ENCODE peak calls at places on chromosomes 16 and 17, in seven cellular contexts. K is activated CD8-positive, alpha-beta T cell treated with anti-CD3 and anti-CD28 coated beads for 36 hours; L is uterus; N is RWPE1; S is adrenal gland; B is progenitor cell of endocrine pancreas; D is colonic mucosa. A is an unnamed sample.

GRCh38 chr16:28112908-28113307 is 49.4 kb upstream of the GSG1L start:
- DNase-seq in K (no peak), L (no peak), N (no peak), S (peak; percentile 35), B (no peak), D (no peak), A (no peak)

GRCh38 chr17:56633681-56634080 is 40.2 kb downstream of the NOG start:
- DNase-seq in K (no peak), L (no peak), N (no peak), S (no peak), B (no peak), D (no peak), A (no peak)

GRCh38 chr17:3693099-3693498 is 2.9 kb downstream of the P2RX5 start:
- DNase-seq in K (no peak), L (no peak), N (no peak), S (no peak), B (no peak), D (no peak), A (no peak)

GRCh38 chr17:48629411-48629759 is 3.2 kb upstream of the HOXB9 start:
- DNase-seq in K (no peak), L (no peak), N (no peak), S (no peak), B (no peak), D (peak; percentile 26), A (no peak)

GRCh38 chr16:72202014-72202413 is 30.1 kb upstream of the PMFBP1 start:
- DNase-seq in K (no peak), L (no peak), N (peak; percentile 72), S (no peak), B (no peak), D (no peak), A (no peak)

GRCh38 chr17:63435681-63436522 is 10.2 kb downstream of the CYB561 start:
- DNase-seq in K (no peak), L (peak; percentile 24), N (peak; percentile 83), S (no peak), B (no peak), D (peak; percentile 58), A (no peak)

GRCh38 chr17:56810846-56811775 is 22.6 kb downstream of the C17orf67 start:
- DNase-seq in K (no peak), L (no peak), N (no peak), S (no peak), B (no peak), D (no peak), A (no peak)

GRCh38 chr17:58487589-58488427 is at the start of gene HSF5:
- DNase-seq in K (peak; percentile 80), L (no peak), N (no peak), S (no peak), B (no peak), D (no peak), A (peak; percentile 56)

GRCh38 chr17:431494-431893 is 78.9 kb upstream of the RPH3AL start:
- DNase-seq in K (no peak), L (no peak), N (no peak), S (no peak), B (no peak), D (no peak), A (no peak)

GRCh38 chr16:78994135-78994534 is 606.4 kb downstream of the MAF start:
- DNase-seq in K (no peak), L (no peak), N (no peak), S (no peak), B (no peak), D (no peak), A (no peak)

GRCh38 chr16:1676661-1677060 is 1.4 kb upstream of the JPT2 start:
- DNase-seq in K (no peak), L (no peak), N (no peak), S (no peak), B (no peak), D (no peak), A (no peak)

GRCh38 chr17:69733171-69734014 is 318.9 kb downstream of the MAP2K6 start:
- DNase-seq in K (no peak), L (no peak), N (peak; percentile 85), S (no peak), B (no peak), D (no peak), A (no peak)

GRCh38 chr16:17354121-17354750 is 116.5 kb downstream of the XYLT1 start:
- DNase-seq in K (no peak), L (no peak), N (no peak), S (no peak), B (no peak), D (no peak), A (no peak)

GRCh38 chr17:2871720-2872119 is 75.5 kb downstream of the RAP1GAP2 start:
- DNase-seq in K (no peak), L (no peak), N (peak; percentile 14), S (no peak), B (no peak), D (no peak), A (no peak)

GRCh38 chr17:73023759-73024158 is 68.7 kb downstream of the SLC39A11 start:
- DNase-seq in K (no peak), L (no peak), N (no peak), S (no peak), B (no peak), D (no peak), A (no peak)

GRCh38 chr16:91484-91883 is 13.5 kb downstream of the MPG start:
- DNase-seq in K (no peak), L (no peak), N (no peak), S (peak; percentile 80), B (no peak), D (no peak), A (no peak)

GRCh38 chr16:64974381-64974780 is 147.5 kb downstream of the CDH11 start:
- DNase-seq in K (no peak), L (no peak), N (no peak), S (no peak), B (no peak), D (no peak), A (no peak)

GRCh38 chr16:87854053-87854906 is 15.0 kb downstream of the SLC7A5 start:
- DNase-seq in K (peak; percentile 53), L (no peak), N (peak; percentile 81), S (no peak), B (no peak), D (no peak), A (no peak)

GRCh38 chr16:76577003-76577402 is 299.8 kb downstream of the CNTNAP4 start:
- DNase-seq in K (no peak), L (no peak), N (no peak), S (no peak), B (no peak), D (no peak), A (no peak)

GRCh38 chr17:51153210-51154072 is at the start of gene NME1:
- DNase-seq in K (peak; percentile 98), L (peak; percentile 98), N (peak; percentile 96), S (peak; percentile 99), B (peak; percentile 95), D (peak; percentile 98), A (peak; percentile 97)

DNA sequence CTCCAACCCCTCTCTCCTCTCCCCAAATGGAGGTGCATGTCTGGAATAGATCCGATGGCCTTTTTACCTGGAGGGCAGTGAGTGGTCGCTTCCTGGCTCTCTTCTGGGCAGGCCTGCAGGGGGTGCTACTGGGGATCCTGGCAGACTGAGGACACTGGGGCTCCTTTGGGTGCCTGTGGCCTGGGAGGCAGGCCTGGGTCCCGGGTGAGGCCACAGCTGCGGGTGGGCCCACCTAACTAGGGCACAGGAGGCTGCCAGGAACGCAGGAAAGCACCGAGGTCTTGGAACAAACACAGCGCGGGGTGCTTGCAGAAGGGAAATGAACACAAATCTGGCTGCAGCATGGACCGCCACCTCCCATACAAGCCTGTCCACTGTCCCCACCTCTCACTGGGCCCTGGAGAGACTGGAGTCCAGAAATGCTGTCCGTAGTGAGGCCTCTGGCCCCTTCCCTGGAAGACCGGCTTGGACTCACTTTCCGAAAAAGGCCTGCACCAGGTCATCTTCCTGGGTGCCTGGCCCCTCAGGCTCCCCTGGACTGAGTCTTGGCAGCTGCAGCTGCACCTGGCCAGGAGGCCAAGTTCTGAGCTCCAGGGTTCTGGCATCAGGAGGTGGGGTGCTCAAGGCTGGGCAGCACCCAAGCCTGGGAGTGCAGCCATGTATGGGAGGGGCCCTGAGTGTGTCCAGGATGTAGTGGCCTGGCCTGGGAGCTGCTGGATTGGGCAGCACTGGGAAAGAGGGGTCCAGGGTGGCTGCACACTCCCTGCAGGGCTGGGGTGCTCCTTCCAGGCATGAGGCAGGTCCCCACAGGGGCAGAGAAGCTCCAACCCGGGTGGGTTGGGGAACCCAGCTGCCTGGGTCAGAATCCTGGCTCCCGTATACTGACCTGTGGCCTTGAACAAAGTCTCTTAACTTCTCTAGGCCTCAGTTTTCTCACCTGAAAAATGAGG is 195.1 kb downstream of the IRF8 start:
- DNase-seq in K (no peak), L (no peak), N (no peak), S (no peak), B (no peak), D (no peak), A (no peak)
- TF ChIP-seq CTCF in K (no peak), L (no peak), N (no peak), S (no peak), B (peak; percentile 22), D (no peak), A (no peak)

GRCh38 chr17:1625507-1626080 is 3.0 kb downstream of the SLC43A2 start:
- DNase-seq in K (no peak), L (no peak), N (no peak), S (no peak), B (no peak), D (no peak), A (no peak)

GRCh38 chr17:1626333-1626732 is 2.3 kb downstream of the SLC43A2 start:
- DNase-seq in K (no peak), L (no peak), N (no peak), S (no peak), B (no peak), D (no peak), A (no peak)

GRCh38 chr17:1625053-1625452 is 3.6 kb downstream of the SLC43A2 start:
- DNase-seq in K (no peak), L (no peak), N (no peak), S (no peak), B (no peak), D (no peak), A (no peak)

GRCh38 chr17:1623057-1623456 is 5.6 kb downstream of the SLC43A2 start:
- DNase-seq in K (no peak), L (no peak), N (no peak), S (no peak), B (no peak), D (no peak), A (no peak)

DNA sequence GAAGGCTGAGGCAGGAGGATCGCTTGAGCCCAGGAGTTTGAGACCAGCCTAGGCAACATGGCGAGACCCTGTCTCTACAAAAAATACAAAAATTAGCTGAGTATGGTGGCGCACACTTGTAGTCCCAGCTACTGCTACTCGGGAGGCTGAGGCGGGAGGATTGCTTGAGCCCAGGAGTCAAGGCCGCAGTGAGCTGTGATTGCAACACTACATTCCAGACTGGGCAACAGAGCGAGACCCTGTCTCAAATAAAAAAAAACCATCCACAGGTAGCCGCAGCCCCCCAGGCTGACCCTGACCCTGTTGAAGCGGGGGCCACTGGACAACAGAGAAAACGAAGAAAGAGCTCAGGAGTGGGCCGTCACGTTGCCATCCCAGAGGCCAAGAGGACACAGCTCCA is 4.0 kb downstream of the SLC43A2 start:
- DNase-seq in K (no peak), L (no peak), N (no peak), S (no peak), B (no peak), D (no peak), A (no peak)
- TF ChIP-seq CTCF in K (no peak), L (no peak), N (no peak), S (no peak), B (no peak), D (no peak), A (no peak)

GRCh38 chr17:45651145-45651713 is 132.9 kb upstream of the CRHR1 start:
- DNase-seq in K (no peak), L (no peak), N (no peak), S (no peak), B (no peak), D (no peak), A (no peak)
- TF ChIP-seq CTCF in K (no peak), L (no peak), N (no peak), S (no peak), B (no peak), D (no peak), A (no peak)

GRCh38 chr16:3305109-3306068 is at the start of the genes TIGD7 and ZNF75A:
- DNase-seq in K (peak; percentile 87), L (peak; percentile 71), N (peak; percentile 84), S (peak; percentile 92), B (peak; percentile 61), D (peak; percentile 89), A (peak; percentile 73)
- TF ChIP-seq CTCF in K (peak; percentile 19), L (no peak), N (peak; percentile 15), S (no peak), B (peak; percentile 6), D (no peak), A (no peak)